ENCODE peak calls at places on chromosomes 4 and X, in eight cellular contexts. One of them, this sample, is unnamed.

GRCh38 chr4:102438873-102439614 is 62.1 kb upstream of the NFKB1 start:
- DNase-seq in tibial artery: no peak
- DNase-seq in neural crest cell: no peak
- DNase-seq in activated CD4-positive, alpha-beta T cell treated with anti-CD3 and anti-CD28 coated beads for 1 hour: no peak
- DNase-seq in left lung: no peak
- DNase-seq in lower leg skin: no peak
- DNase-seq in SIG-M5: no peak
- DNase-seq in hypothalamus: no peak
- DNase-seq in this sample: no peak

GRCh38 chr4:24924309-24924781 is 11.5 kb upstream of the CCDC149 start:
- DNase-seq in tibial artery: no peak
- DNase-seq in neural crest cell: no peak
- DNase-seq in activated CD4-positive, alpha-beta T cell treated with anti-CD3 and anti-CD28 coated beads for 1 hour: no peak
- DNase-seq in left lung: no peak
- DNase-seq in lower leg skin: no peak
- DNase-seq in SIG-M5: no peak
- DNase-seq in hypothalamus: no peak
- DNase-seq in this sample: no peak

GRCh38 chr4:156889616-156890594 is 81.7 kb downstream of the PDGFC start:
- DNase-seq in tibial artery: peak
- DNase-seq in neural crest cell: no peak
- DNase-seq in activated CD4-positive, alpha-beta T cell treated with anti-CD3 and anti-CD28 coated beads for 1 hour: no peak
- DNase-seq in left lung: no peak
- DNase-seq in lower leg skin: no peak
- DNase-seq in SIG-M5: no peak
- DNase-seq in hypothalamus: no peak
- DNase-seq in this sample: no peak

GRCh38 chrX:35890699-35891098 is 28.8 kb upstream of the CFAP47 start:
- DNase-seq in tibial artery: peak
- DNase-seq in neural crest cell: no peak
- DNase-seq in activated CD4-positive, alpha-beta T cell treated with anti-CD3 and anti-CD28 coated beads for 1 hour: no peak
- DNase-seq in left lung: no peak
- DNase-seq in lower leg skin: no peak
- DNase-seq in SIG-M5: no peak
- DNase-seq in hypothalamus: no peak
- DNase-seq in this sample: no peak

GRCh38 chrX:30665471-30665870 is 12.2 kb downstream of the GK start:
- DNase-seq in tibial artery: no peak
- DNase-seq in neural crest cell: no peak
- DNase-seq in activated CD4-positive, alpha-beta T cell treated with anti-CD3 and anti-CD28 coated beads for 1 hour: no peak
- DNase-seq in left lung: no peak
- DNase-seq in lower leg skin: no peak
- DNase-seq in SIG-M5: no peak
- DNase-seq in hypothalamus: no peak
- DNase-seq in this sample: no peak

GRCh38 chrX:153592966-153593688 is 5.8 kb downstream of the CCNQ start:
- DNase-seq in tibial artery: no peak
- DNase-seq in neural crest cell: no peak
- DNase-seq in activated CD4-positive, alpha-beta T cell treated with anti-CD3 and anti-CD28 coated beads for 1 hour: no peak
- DNase-seq in left lung: no peak
- DNase-seq in lower leg skin: no peak
- DNase-seq in SIG-M5: no peak
- DNase-seq in hypothalamus: peak
- DNase-seq in this sample: peak

GRCh38 chr4:73383452-73383851 is 20.6 kb upstream of the ALB start:
- DNase-seq in tibial artery: no peak
- DNase-seq in neural crest cell: no peak
- DNase-seq in activated CD4-positive, alpha-beta T cell treated with anti-CD3 and anti-CD28 coated beads for 1 hour: no peak
- DNase-seq in left lung: no peak
- DNase-seq in lower leg skin: no peak
- DNase-seq in SIG-M5: no peak
- DNase-seq in hypothalamus: no peak
- DNase-seq in this sample: no peak

GRCh38 chrX:44330227-44330626 is 13.2 kb downstream of the EFHC2 start:
- DNase-seq in tibial artery: no peak
- DNase-seq in neural crest cell: no peak
- DNase-seq in activated CD4-positive, alpha-beta T cell treated with anti-CD3 and anti-CD28 coated beads for 1 hour: no peak
- DNase-seq in left lung: no peak
- DNase-seq in lower leg skin: no peak
- DNase-seq in SIG-M5: no peak
- DNase-seq in hypothalamus: no peak
- DNase-seq in this sample: no peak

GRCh38 chr4:84803121-84803520 is 163.4 kb downstream of the WDFY3 start:
- DNase-seq in tibial artery: no peak
- DNase-seq in neural crest cell: no peak
- DNase-seq in activated CD4-positive, alpha-beta T cell treated with anti-CD3 and anti-CD28 coated beads for 1 hour: no peak
- DNase-seq in left lung: no peak
- DNase-seq in lower leg skin: no peak
- DNase-seq in SIG-M5: no peak
- DNase-seq in hypothalamus: no peak
- DNase-seq in this sample: no peak

GRCh38 chrX:129600981-129601424 is 53.8 kb downstream of the APLN start:
- DNase-seq in tibial artery: no peak
- DNase-seq in neural crest cell: peak
- DNase-seq in activated CD4-positive, alpha-beta T cell treated with anti-CD3 and anti-CD28 coated beads for 1 hour: no peak
- DNase-seq in left lung: no peak
- DNase-seq in lower leg skin: peak
- DNase-seq in SIG-M5: no peak
- DNase-seq in hypothalamus: peak
- DNase-seq in this sample: no peak

GRCh38 chr4:2330119-2331042 is 68.5 kb upstream of the MXD4 start:
- DNase-seq in tibial artery: peak
- DNase-seq in neural crest cell: no peak
- DNase-seq in activated CD4-positive, alpha-beta T cell treated with anti-CD3 and anti-CD28 coated beads for 1 hour: no peak
- DNase-seq in left lung: no peak
- DNase-seq in lower leg skin: no peak
- DNase-seq in SIG-M5: peak
- DNase-seq in hypothalamus: no peak
- DNase-seq in this sample: no peak

GRCh38 chr4:28062562-28062961 is 1201.9 kb downstream of the STIM2 start:
- DNase-seq in tibial artery: no peak
- DNase-seq in neural crest cell: no peak
- DNase-seq in activated CD4-positive, alpha-beta T cell treated with anti-CD3 and anti-CD28 coated beads for 1 hour: no peak
- DNase-seq in left lung: no peak
- DNase-seq in lower leg skin: no peak
- DNase-seq in SIG-M5: no peak
- DNase-seq in hypothalamus: no peak
- DNase-seq in this sample: no peak

GRCh38 chr4:93759506-93759905 is 69.0 kb upstream of the ATOH1 start:
- DNase-seq in tibial artery: no peak
- DNase-seq in neural crest cell: no peak
- DNase-seq in activated CD4-positive, alpha-beta T cell treated with anti-CD3 and anti-CD28 coated beads for 1 hour: no peak
- DNase-seq in left lung: no peak
- DNase-seq in lower leg skin: no peak
- DNase-seq in SIG-M5: no peak
- DNase-seq in hypothalamus: no peak
- DNase-seq in this sample: no peak

GRCh38 chrX:10783451-10783995 is 163.1 kb upstream of the MID1 start:
- DNase-seq in tibial artery: no peak
- DNase-seq in neural crest cell: no peak
- DNase-seq in activated CD4-positive, alpha-beta T cell treated with anti-CD3 and anti-CD28 coated beads for 1 hour: no peak
- DNase-seq in left lung: no peak
- DNase-seq in lower leg skin: no peak
- DNase-seq in SIG-M5: no peak
- DNase-seq in hypothalamus: no peak
- DNase-seq in this sample: no peak

GRCh38 chrX:38166478-38167083 is 54.1 kb downstream of the SRPX start:
- DNase-seq in tibial artery: no peak
- DNase-seq in neural crest cell: peak
- DNase-seq in activated CD4-positive, alpha-beta T cell treated with anti-CD3 and anti-CD28 coated beads for 1 hour: no peak
- DNase-seq in left lung: no peak
- DNase-seq in lower leg skin: no peak
- DNase-seq in SIG-M5: no peak
- DNase-seq in hypothalamus: no peak
- DNase-seq in this sample: no peak

GRCh38 chr4:138890921-138891570 is 124.5 kb upstream of the NOCT start:
- DNase-seq in tibial artery: no peak
- DNase-seq in neural crest cell: no peak
- DNase-seq in activated CD4-positive, alpha-beta T cell treated with anti-CD3 and anti-CD28 coated beads for 1 hour: no peak
- DNase-seq in left lung: no peak
- DNase-seq in lower leg skin: no peak
- DNase-seq in SIG-M5: no peak
- DNase-seq in hypothalamus: no peak
- DNase-seq in this sample: no peak

GRCh38 chrX:108439434-108439883 is at the start of gene COL4A5:
- DNase-seq in tibial artery: peak
- DNase-seq in neural crest cell: peak
- DNase-seq in activated CD4-positive, alpha-beta T cell treated with anti-CD3 and anti-CD28 coated beads for 1 hour: no peak
- DNase-seq in left lung: no peak
- DNase-seq in lower leg skin: no peak
- DNase-seq in SIG-M5: no peak
- DNase-seq in hypothalamus: no peak
- DNase-seq in this sample: no peak

GRCh38 chr4:48944659-48945290 is 38.2 kb upstream of the OCIAD2 start:
- DNase-seq in tibial artery: no peak
- DNase-seq in neural crest cell: peak
- DNase-seq in activated CD4-positive, alpha-beta T cell treated with anti-CD3 and anti-CD28 coated beads for 1 hour: no peak
- DNase-seq in left lung: no peak
- DNase-seq in lower leg skin: no peak
- DNase-seq in SIG-M5: no peak
- DNase-seq in hypothalamus: no peak
- DNase-seq in this sample: no peak

GRCh38 chrX:18698762-18699650 is 8.4 kb upstream of the PPEF1 start:
- DNase-seq in tibial artery: no peak
- DNase-seq in neural crest cell: no peak
- DNase-seq in activated CD4-positive, alpha-beta T cell treated with anti-CD3 and anti-CD28 coated beads for 1 hour: no peak
- DNase-seq in left lung: no peak
- DNase-seq in lower leg skin: no peak
- DNase-seq in SIG-M5: no peak
- DNase-seq in hypothalamus: no peak
- DNase-seq in this sample: no peak

GRCh38 chrX:22323541-22323940 is 50.8 kb downstream of the CBLL2 start:
- DNase-seq in tibial artery: no peak
- DNase-seq in neural crest cell: no peak
- DNase-seq in activated CD4-positive, alpha-beta T cell treated with anti-CD3 and anti-CD28 coated beads for 1 hour: no peak
- DNase-seq in left lung: no peak
- DNase-seq in lower leg skin: no peak
- DNase-seq in SIG-M5: no peak
- DNase-seq in hypothalamus: no peak
- DNase-seq in this sample: no peak

GRCh38 chr4:73690051-73690744 is 50.2 kb upstream of the CXCL8 start:
- DNase-seq in tibial artery: no peak
- DNase-seq in neural crest cell: no peak
- DNase-seq in activated CD4-positive, alpha-beta T cell treated with anti-CD3 and anti-CD28 coated beads for 1 hour: no peak
- DNase-seq in left lung: no peak
- DNase-seq in lower leg skin: no peak
- DNase-seq in SIG-M5: no peak
- DNase-seq in hypothalamus: no peak
- DNase-seq in this sample: no peak

GRCh38 chrX:40684092-40684491 is 36.7 kb upstream of the CXorf38 start:
- DNase-seq in tibial artery: no peak
- DNase-seq in neural crest cell: no peak
- DNase-seq in activated CD4-positive, alpha-beta T cell treated with anti-CD3 and anti-CD28 coated beads for 1 hour: no peak
- DNase-seq in left lung: no peak
- DNase-seq in lower leg skin: no peak
- DNase-seq in SIG-M5: no peak
- DNase-seq in hypothalamus: no peak
- DNase-seq in this sample: no peak

GRCh38 chrX:24392709-24393108 is 32.3 kb downstream of the SUPT20HL1 start:
- DNase-seq in tibial artery: no peak
- DNase-seq in neural crest cell: no peak
- DNase-seq in activated CD4-positive, alpha-beta T cell treated with anti-CD3 and anti-CD28 coated beads for 1 hour: no peak
- DNase-seq in left lung: no peak
- DNase-seq in lower leg skin: no peak
- DNase-seq in SIG-M5: no peak
- DNase-seq in hypothalamus: no peak
- DNase-seq in this sample: no peak

GRCh38 chrX:139750390-139750789 is 42.4 kb upstream of the MCF2 start:
- DNase-seq in tibial artery: no peak
- DNase-seq in neural crest cell: no peak
- DNase-seq in activated CD4-positive, alpha-beta T cell treated with anti-CD3 and anti-CD28 coated beads for 1 hour: no peak
- DNase-seq in left lung: no peak
- DNase-seq in lower leg skin: no peak
- DNase-seq in SIG-M5: no peak
- DNase-seq in hypothalamus: no peak
- DNase-seq in this sample: no peak

GRCh38 chr4:150366487-150366999 is 215.4 kb upstream of the MAB21L2 start:
- DNase-seq in tibial artery: no peak
- DNase-seq in neural crest cell: peak
- DNase-seq in activated CD4-positive, alpha-beta T cell treated with anti-CD3 and anti-CD28 coated beads for 1 hour: no peak
- DNase-seq in left lung: no peak
- DNase-seq in lower leg skin: no peak
- DNase-seq in SIG-M5: no peak
- DNase-seq in hypothalamus: no peak
- DNase-seq in this sample: no peak

GRCh38 chr4:92333056-92333455 is 29.3 kb downstream of the GRID2 start:
- DNase-seq in tibial artery: no peak
- DNase-seq in neural crest cell: no peak
- DNase-seq in activated CD4-positive, alpha-beta T cell treated with anti-CD3 and anti-CD28 coated beads for 1 hour: no peak
- DNase-seq in left lung: no peak
- DNase-seq in lower leg skin: no peak
- DNase-seq in SIG-M5: no peak
- DNase-seq in hypothalamus: no peak
- DNase-seq in this sample: no peak

GRCh38 chr4:24912252-24913098 is at the start of gene CCDC149:
- DNase-seq in tibial artery: peak
- DNase-seq in neural crest cell: peak
- DNase-seq in activated CD4-positive, alpha-beta T cell treated with anti-CD3 and anti-CD28 coated beads for 1 hour: no peak
- DNase-seq in left lung: peak
- DNase-seq in lower leg skin: peak
- DNase-seq in SIG-M5: no peak
- DNase-seq in hypothalamus: no peak
- DNase-seq in this sample: no peak

This sample was measured in chondrocyte.